ENCODE peak calls at places on chromosomes 16 and 17, in eight cellular contexts. B, D, M, U, A, K, P and F are unnamed samples.
A peak's percentile ranks its signal among the peaks of the same experiment; 100 is the strongest.

GRCh38 chr17:21213491-21214014 is 408 bp downstream of the TMEM11 start:
- DNase-seq in M (peak; percentile 79), U (peak; percentile 40), K (no peak), D (peak; percentile 20), B (no peak), A (peak; percentile 49), P (no peak), F (peak; percentile 5)

GRCh38 chr17:57401556-57402488 is 145.5 kb downstream of the MSI2 start:
- DNase-seq in P (no peak), A (no peak), K (no peak), B (no peak), D (no peak), M (peak; percentile 62), U (peak; percentile 49), F (no peak)

GRCh38 chr16:68642436-68643064 is 2.6 kb upstream of the CDH3 start:
- DNase-seq in K (peak; percentile 51), P (no peak), U (peak; percentile 84), M (no peak), B (peak; percentile 73), A (no peak), D (no peak), F (no peak)

GRCh38 chr17:14926526-14927122 is 338.5 kb downstream of the PMP22 start:
- DNase-seq in U (peak; percentile 45), D (peak; percentile 16), K (peak; percentile 72), B (peak; percentile 11), A (peak; percentile 7), M (peak; percentile 80), P (no peak), F (peak; percentile 65)

GRCh38 chr16:46948548-46949166 is 24.8 kb downstream of the DNAJA2 start:
- DNase-seq in P (no peak), U (no peak), K (no peak), D (no peak), A (no peak), B (no peak), M (no peak), F (no peak)

GRCh38 chr17:45740553-45741330 is 43.4 kb upstream of the CRHR1 start:
- DNase-seq in D (peak; percentile 1), B (peak; percentile 95), M (peak; percentile 95), K (peak; percentile 72), P (no peak), A (peak; percentile 45), U (peak; percentile 84), F (peak; percentile 82)

GRCh38 chr16:83214671-83215070 is 587.9 kb downstream of the CDH13 start:
- DNase-seq in D (no peak), B (no peak), U (no peak), M (no peak), A (no peak), P (no peak), K (no peak), F (no peak)

GRCh38 chr17:76556759-76557367 is 17.0 kb downstream of the PRCD start:
- DNase-seq in U (no peak), K (peak; percentile 38), D (no peak), B (no peak), M (peak; percentile 65), A (no peak), P (no peak), F (no peak)

GRCh38 chr17:7219812-7220592 is at the start of the genes ACADVL and DLG4:
- DNase-seq in U (peak; percentile 90), B (no peak), P (peak; percentile 63), D (peak; percentile 78), K (peak; percentile 93), M (peak; percentile 93), A (peak; percentile 90), F (no peak)

GRCh38 chr17:58391302-58391984 is 25.9 kb downstream of the RNF43 start:
- DNase-seq in B (no peak), D (no peak), U (no peak), P (no peak), M (no peak), K (peak; percentile 45), A (no peak), F (no peak)

GRCh38 chr16:21598676-21599157 is 660 bp upstream of the METTL9 start:
- DNase-seq in D (no peak), U (peak; percentile 24), K (peak; percentile 15), B (no peak), M (peak; percentile 62), A (peak; percentile 53), P (no peak), F (peak; percentile 46)

GRCh38 chr17:39080416-39081179 is 70.8 kb downstream of the PLXDC1 start:
- DNase-seq in U (no peak), M (no peak), D (no peak), K (peak; percentile 34), P (no peak), A (no peak), B (peak; percentile 87), F (no peak)

GRCh38 chr17:50472286-50472685 is 3.6 kb upstream of the CHAD start:
- DNase-seq in P (no peak), U (no peak), B (no peak), A (no peak), K (no peak), M (no peak), D (no peak), F (no peak)

GRCh38 chr16:52455549-52456277 is 91.2 kb downstream of the TOX3 start:
- DNase-seq in A (no peak), U (no peak), D (no peak), P (no peak), M (no peak), B (no peak), K (no peak), F (no peak)

GRCh38 chr16:80580109-80580832 is 39.5 kb downstream of the DYNLRB2 start:
- DNase-seq in M (no peak), D (peak; percentile 38), K (peak; percentile 23), B (no peak), P (no peak), A (no peak), U (no peak), F (no peak)

GRCh38 chr17:17888371-17888770 is 51.6 kb upstream of the SREBF1 start:
- DNase-seq in A (no peak), B (no peak), M (no peak), D (no peak), P (no peak), U (no peak), K (no peak), F (no peak)

GRCh38 chr16:56679813-56680212 is 2.5 kb upstream of the MT1X start:
- DNase-seq in U (no peak), B (no peak), A (no peak), M (no peak), P (no peak), D (no peak), K (no peak), F (no peak)

GRCh38 chr16:72990003-72990521 is 57.9 kb downstream of the ZFHX3 start:
- DNase-seq in M (no peak), U (no peak), K (peak; percentile 92), D (no peak), P (no peak), A (no peak), B (no peak), F (no peak)

GRCh38 chr16:48335961-48336360 is 49.3 kb downstream of the SIAH1 start:
- DNase-seq in B (no peak), K (peak; percentile 76), A (no peak), P (no peak), D (no peak), U (no peak), M (no peak), F (no peak)

GRCh38 chr16:50154369-50154947 is 1.4 kb downstream of the TENT4B start:
- DNase-seq in A (peak; percentile 10), U (no peak), M (no peak), B (no peak), K (peak; percentile 19), D (no peak), P (no peak), F (peak; percentile 52)

GRCh38 chr17:77009877-77010276 is 130.9 kb upstream of the SEC14L1 start:
- DNase-seq in A (no peak), U (no peak), M (no peak), D (no peak), K (no peak), P (no peak), B (no peak), F (no peak)

GRCh38 chr17:28747046-28747691 is 3.4 kb downstream of the TRAF4 start:
- DNase-seq in M (no peak), P (peak; percentile 33), D (no peak), A (peak; percentile 68), B (peak; percentile 66), U (no peak), K (no peak), F (peak; percentile 80)

GRCh38 chr17:17186051-17186450 is 20.1 kb downstream of the PLD6 start:
- DNase-seq in B (no peak), U (no peak), D (peak; percentile 53), A (no peak), P (no peak), M (no peak), K (no peak), F (no peak)